ENCODE peak calls at places on chromosome 4, in six cellular contexts. K, B, L, I, X and Q are unnamed samples.

GRCh38 chr4:6873792-6874461 is 35.7 kb upstream of the TBC1D14 start:
- DNase-seq in K (peak), B (peak), L (peak), I (peak), X (peak), Q (peak)

GRCh38 chr4:144748814-144749555 is 103.0 kb downstream of the HHIP start:
- DNase-seq in K (no peak), B (no peak), L (no peak), I (no peak), X (no peak), Q (no peak)

GRCh38 chr4:103786014-103786413 is 66.2 kb upstream of the TACR3 start:
- DNase-seq in K (no peak), B (peak), L (peak), I (no peak), X (no peak), Q (peak)

GRCh38 chr4:25633541-25633940 is 22.1 kb upstream of the SLC34A2 start:
- DNase-seq in K (no peak), B (no peak), L (no peak), I (no peak), X (no peak), Q (no peak)

GRCh38 chr4:4362991-4363697 is 23.8 kb upstream of the NSG1 start:
- DNase-seq in K (no peak), B (no peak), L (peak), I (no peak), X (no peak), Q (no peak)

GRCh38 chr4:107845721-107846120 is 21.0 kb downstream of the SGMS2 start:
- DNase-seq in K (no peak), B (no peak), L (no peak), I (no peak), X (no peak), Q (no peak)

GRCh38 chr4:33226783-33227182 is 2506.6 kb downstream of the PCDH7 start:
- DNase-seq in K (no peak), B (no peak), L (no peak), I (no peak), X (no peak), Q (no peak)

GRCh38 chr4:84498203-84499026 is 677 bp downstream of the NKX6-1 start:
- DNase-seq in K (no peak), B (peak), L (no peak), I (no peak), X (no peak), Q (no peak)

GRCh38 chr4:142815834-142816233 is 30.3 kb downstream of the INPP4B start:
- DNase-seq in K (no peak), B (no peak), L (peak), I (no peak), X (no peak), Q (peak)

GRCh38 chr4:122364700-122365404 is 14.0 kb upstream of the ADAD1 start:
- DNase-seq in K (no peak), B (no peak), L (no peak), I (no peak), X (no peak), Q (no peak)

GRCh38 chr4:137454767-137455166 is 77.5 kb downstream of the PCDH18 start:
- DNase-seq in K (no peak), B (no peak), L (no peak), I (no peak), X (no peak), Q (no peak)

GRCh38 chr4:47827339-47828047 is 10.4 kb downstream of the CORIN start:
- DNase-seq in K (no peak), B (no peak), L (no peak), I (no peak), X (no peak), Q (no peak)

GRCh38 chr4:3374011-3374645 is 67.6 kb upstream of the HGFAC start:
- DNase-seq in K (no peak), B (no peak), L (no peak), I (no peak), X (no peak), Q (no peak)

GRCh38 chr4:161581262-161581661 is 582.5 kb downstream of the FSTL5 start:
- DNase-seq in K (no peak), B (no peak), L (no peak), I (no peak), X (no peak), Q (no peak)

GRCh38 chr4:30717208-30718020 is 2.8 kb upstream of the PCDH7 start:
- DNase-seq in K (no peak), B (peak), L (peak), I (no peak), X (no peak), Q (no peak)

GRCh38 chr4:10006236-10006603 is 15.1 kb downstream of the SLC2A9 start:
- DNase-seq in K (no peak), B (peak), L (no peak), I (no peak), X (no peak), Q (no peak)

GRCh38 chr4:99809326-99809725 is 7.3 kb upstream of the DAPP1 start:
- DNase-seq in K (no peak), B (no peak), L (no peak), I (no peak), X (no peak), Q (no peak)

GRCh38 chr4:4673070-4673469 is 131.2 kb upstream of the STX18 start:
- DNase-seq in K (no peak), B (peak), L (no peak), I (no peak), X (no peak), Q (no peak)

GRCh38 chr4:138062929-138063328 is 179.2 kb downstream of the SLC7A11 start:
- DNase-seq in K (no peak), B (peak), L (peak), I (no peak), X (no peak), Q (no peak)

GRCh38 chr4:101527186-101527585 is 179.9 kb upstream of the PPP3CA start:
- DNase-seq in K (peak), B (no peak), L (no peak), I (peak), X (no peak), Q (no peak)

GRCh38 chr4:20368926-20369325 is 117.2 kb downstream of the SLIT2 start:
- DNase-seq in K (no peak), B (no peak), L (peak), I (no peak), X (no peak), Q (no peak)

GRCh38 chr4:20723463-20723862 is 23.2 kb downstream of the PACRGL start:
- DNase-seq in K (no peak), B (no peak), L (no peak), I (no peak), X (no peak), Q (no peak)

GRCh38 chr4:120009731-120010130 is 56.9 kb downstream of the MAD2L1 start:
- DNase-seq in K (no peak), B (no peak), L (peak), I (no peak), X (no peak), Q (no peak)

GRCh38 chr4:8281519-8282133 is 12.1 kb downstream of the HTRA3 start:
- DNase-seq in K (no peak), B (no peak), L (no peak), I (no peak), X (peak), Q (peak)

GRCh38 chr4:87416965-87417364 is 5.4 kb upstream of the NUDT9 start:
- DNase-seq in K (no peak), B (no peak), L (no peak), I (no peak), X (no peak), Q (no peak)

GRCh38 chr4:182770259-182770968 is 146.8 kb downstream of the DCTD start:
- DNase-seq in K (no peak), B (no peak), L (no peak), I (no peak), X (no peak), Q (no peak)

GRCh38 chr4:37687175-37687525 is 974 bp upstream of the RELL1 start:
- DNase-seq in K (no peak), B (no peak), L (no peak), I (no peak), X (no peak), Q (no peak)

GRCh38 chr4:80263541-80264351 is 2.7 kb upstream of the FGF5 start:
- DNase-seq in K (no peak), B (peak), L (no peak), I (no peak), X (no peak), Q (no peak)

GRCh38 chr4:166501941-166502382 is 628.9 kb downstream of the TLL1 start:
- DNase-seq in K (no peak), B (peak), L (peak), I (no peak), X (no peak), Q (no peak)

GRCh38 chr4:187826725-187827124 is 168.8 kb upstream of the ZFP42 start:
- DNase-seq in K (no peak), B (no peak), L (no peak), I (no peak), X (no peak), Q (no peak)

GRCh38 chr4:153205757-153206156 is 1.5 kb downstream of the TRIM2 start:
- DNase-seq in K (no peak), B (no peak), L (peak), I (no peak), X (no peak), Q (peak)

GRCh38 chr4:150567070-150567469 is 14.9 kb upstream of the MAB21L2 start:
- DNase-seq in K (no peak), B (no peak), L (no peak), I (no peak), X (no peak), Q (no peak)

GRCh38 chr4:40056722-40057539 is at the start of gene N4BP2:
- DNase-seq in K (peak), B (peak), L (peak), I (peak), X (peak), Q (peak)

GRCh38 chr4:25970241-25970675 is 56.2 kb downstream of the SMIM20 start:
- DNase-seq in K (no peak), B (no peak), L (no peak), I (peak), X (no peak), Q (no peak)